ENCODE peak calls at places on chromosomes 4 and X, in five cellular contexts. Z is SK-N-SH; Q is AG10803; H is CD4-positive, alpha-beta T cell; F is MM.1S. O is an unnamed sample.

GRCh38 chr4:8147231-8147970 is 11.2 kb downstream of the ABLIM2 start:
- DNase-seq in Q (no peak), Z (no peak), F (no peak), H (no peak), O (no peak)

GRCh38 chr4:42391356-42391675 is 6.0 kb upstream of the SHISA3 start:
- DNase-seq in Z (no peak), H (no peak), F (no peak), Q (no peak), O (no peak)

GRCh38 chr4:42167709-42168108 is 15.3 kb upstream of the BEND4 start:
- DNase-seq in Q (no peak), Z (no peak), H (no peak), F (peak; percentile 95), O (no peak)

GRCh38 chr4:70714061-70714468 is 7.7 kb upstream of the RUFY3 start:
- DNase-seq in F (no peak), Q (peak; percentile 29), H (no peak), Z (no peak), O (no peak)

GRCh38 chr4:7466904-7467303 is 32.2 kb upstream of the PSAPL1 start:
- DNase-seq in Q (no peak), F (no peak), H (no peak), Z (no peak), O (no peak)

GRCh38 chrX:138191998-138192397 is 519.5 kb downstream of the FGF13 start:
- DNase-seq in Q (peak; percentile 14), F (peak; percentile 31), Z (peak; percentile 1), H (no peak), O (no peak)

GRCh38 chr4:108118505-108118904 is 50.2 kb downstream of the LEF1 start:
- DNase-seq in Q (no peak), Z (no peak), F (peak; percentile 68), H (no peak), O (no peak)

GRCh38 chrX:39242187-39242586 is 440.9 kb downstream of the MID1IP1 start:
- DNase-seq in Q (no peak), H (no peak), F (peak; percentile 42), Z (peak; percentile 16), O (no peak)

DNA sequence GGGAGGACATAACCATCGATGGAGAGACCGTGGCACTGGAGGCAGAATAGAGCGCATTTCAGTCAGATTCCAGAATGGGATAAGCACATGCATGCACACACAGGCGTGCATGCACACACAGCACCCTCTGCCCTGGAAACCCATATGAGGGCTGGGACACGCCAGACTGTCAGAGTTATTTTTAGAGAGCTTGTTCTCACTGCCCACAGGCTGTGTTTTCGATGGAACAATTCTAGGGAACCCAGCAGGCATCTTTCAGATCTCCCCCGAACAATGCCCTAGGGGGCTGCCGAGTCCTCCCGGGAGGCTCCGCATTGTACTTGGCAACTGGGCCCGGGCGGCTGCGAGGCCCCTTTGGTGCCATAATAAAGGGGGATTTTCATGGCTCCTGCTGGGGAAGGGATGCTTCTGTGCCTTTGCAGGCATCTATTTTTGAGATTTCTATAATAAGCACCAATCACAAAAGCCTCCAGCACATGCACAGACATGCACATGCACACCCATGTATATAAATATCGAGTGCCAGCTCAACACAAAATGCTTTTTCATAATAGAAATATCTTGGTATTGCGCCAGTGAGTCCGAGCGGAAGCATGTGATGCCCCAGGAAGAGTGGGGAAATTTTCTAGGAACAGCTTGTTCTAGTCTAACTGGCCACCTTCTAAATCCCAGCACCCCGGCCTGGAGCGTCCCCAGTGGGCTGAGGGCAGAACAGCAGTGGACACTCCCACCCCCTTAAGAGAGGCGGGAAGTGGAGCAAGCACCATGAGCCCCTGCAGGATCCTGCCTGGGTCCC is 88.6 kb downstream of the PHKA2 start:
- DNase-seq in F (no peak), Q (peak; percentile 61), H (no peak), Z (peak; percentile 49), O (no peak)
- TF ChIP-seq CTCF in F (no peak), Q (peak; percentile 41), H (no peak), Z (no peak), O (no peak)

GRCh38 chr4:148154769-148155168 is 287.4 kb downstream of the NR3C2 start:
- DNase-seq in Z (no peak), Q (no peak), F (no peak), H (no peak), O (no peak)

GRCh38 chr4:148151797-148152196 is 290.4 kb downstream of the NR3C2 start:
- DNase-seq in Z (no peak), Q (no peak), H (no peak), F (no peak), O (no peak)

GRCh38 chr4:148152868-148153630 is 289.2 kb downstream of the NR3C2 start:
- DNase-seq in Z (no peak), Q (peak; percentile 8), H (no peak), F (no peak), O (no peak)
- TF ChIP-seq CTCF in Z (peak; percentile 26), Q (peak; percentile 25), H (no peak), F (no peak), O (no peak)

DNA sequence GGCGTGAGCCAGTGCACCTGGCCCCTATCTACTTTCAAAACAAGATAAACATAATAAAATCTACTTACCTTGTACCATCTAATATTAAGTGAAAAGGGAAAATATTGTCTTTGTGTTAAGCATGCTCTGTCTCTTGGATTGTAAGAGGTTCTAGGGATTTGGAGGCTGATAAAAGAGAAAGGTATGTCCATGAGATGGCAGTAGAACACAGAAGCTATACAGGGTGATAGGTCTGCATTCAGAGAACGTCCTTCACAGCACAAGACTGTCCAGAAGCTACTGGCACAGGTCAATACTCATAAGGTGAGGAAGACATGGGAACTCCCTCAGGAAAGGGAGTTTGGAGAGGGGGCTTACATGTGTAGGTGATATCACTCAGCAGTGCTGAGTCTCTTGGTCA is 135.5 kb downstream of the TMEM47 start:
- DNase-seq in F (no peak), Z (no peak), H (no peak), Q (no peak), O (no peak)
- TF ChIP-seq CTCF in F (no peak), Z (no peak), H (no peak), Q (no peak), O (no peak)

GRCh38 chr4:73021634-73022033 is 47.9 kb downstream of the COX18 start:
- DNase-seq in H (no peak), F (peak; percentile 26), Q (peak; percentile 34), Z (peak; percentile 46), O (no peak)
- TF ChIP-seq CTCF in H (peak; percentile 14), F (peak; percentile 45), Q (peak; percentile 42), Z (peak; percentile 75), O (no peak)

GRCh38 chr4:175560628-175561027 is 251.4 kb downstream of the GPM6A start:
- DNase-seq in Z (peak; percentile 7), H (no peak), F (peak; percentile 77), Q (peak; percentile 18), O (no peak)
- TF ChIP-seq CTCF in Z (peak; percentile 57), H (no peak), F (peak; percentile 57), Q (no peak), O (no peak)

GRCh38 chr4:52249583-52249982 is 198.5 kb downstream of the SPATA18 start:
- DNase-seq in H (no peak), Q (no peak), Z (no peak), F (no peak), O (no peak)
- TF ChIP-seq CTCF in H (no peak), Q (no peak), Z (no peak), F (no peak), O (no peak)